ENCODE peak calls at places on chromosomes 3 and 15, in ten cellular contexts. K is left ventricle myocardium inferior, Q is stomach, T is GM12864, E is left lung, P is LNCaP clone FGC, U is GM12865, X is AG04450, H is breast epithelium, R is fibroblast of mammary gland. C is an unnamed sample.

GRCh38 chr3:191070762-191071365 is 128.2 kb upstream of the OSTN start:
- DNase-seq in K (no peak), Q (no peak), T (no peak), E (no peak), P (no peak), U (no peak), X (no peak), H (no peak), R (peak; percentile 47), C (no peak)

GRCh38 chr3:12980596-12981290 is 92.5 kb downstream of the IQSEC1 start:
- DNase-seq in K (no peak), Q (no peak), T (no peak), E (peak; percentile 29), P (no peak), U (no peak), X (no peak), H (no peak), R (no peak), C (no peak)

GRCh38 chr3:45551214-45552010 is 43.1 kb upstream of the LIMD1 start:
- DNase-seq in K (peak; percentile 80), Q (peak; percentile 33), T (no peak), E (peak; percentile 73), P (no peak), U (no peak), X (peak; percentile 97), H (no peak), R (peak; percentile 100), C (no peak)

GRCh38 chr3:195774917-195775316 is 36.8 kb downstream of the MUC4 start:
- DNase-seq in K (peak; percentile 56), Q (no peak), T (no peak), E (peak; percentile 73), P (peak; percentile 33), U (no peak), X (no peak), H (no peak), R (peak; percentile 51), C (no peak)

GRCh38 chr15:56052389-56053045 is 59.1 kb upstream of the NEDD4 start:
- DNase-seq in K (no peak), Q (no peak), T (no peak), E (no peak), P (no peak), U (peak; percentile 50), X (no peak), H (no peak), R (peak; percentile 62), C (peak; percentile 53)

GRCh38 chr3:188211476-188211875 is 57.5 kb downstream of the LPP start:
- DNase-seq in K (no peak), Q (no peak), T (no peak), E (no peak), P (no peak), U (no peak), X (no peak), H (no peak), R (peak; percentile 63), C (no peak)

GRCh38 chr15:61383421-61383820 is 154.3 kb upstream of the RORA start:
- DNase-seq in K (no peak), Q (no peak), T (no peak), E (no peak), P (no peak), U (no peak), X (no peak), H (no peak), R (peak; percentile 97), C (no peak)

GRCh38 chr3:112489674-112490479 is 9.4 kb downstream of the BTLA start:
- DNase-seq in K (no peak), Q (no peak), T (no peak), E (no peak), P (no peak), U (peak; percentile 80), X (no peak), H (no peak), R (no peak), C (no peak)

GRCh38 chr15:52085289-52085688 is 27.3 kb downstream of the BCL2L10 start:
- DNase-seq in K (no peak), Q (no peak), T (no peak), E (no peak), P (no peak), U (no peak), X (no peak), H (no peak), R (no peak), C (no peak)

GRCh38 chr3:13235079-13235478 is 161.8 kb upstream of the IQSEC1 start:
- DNase-seq in K (no peak), Q (no peak), T (no peak), E (peak; percentile 59), P (no peak), U (peak; percentile 25), X (no peak), H (no peak), R (no peak), C (no peak)

DNA sequence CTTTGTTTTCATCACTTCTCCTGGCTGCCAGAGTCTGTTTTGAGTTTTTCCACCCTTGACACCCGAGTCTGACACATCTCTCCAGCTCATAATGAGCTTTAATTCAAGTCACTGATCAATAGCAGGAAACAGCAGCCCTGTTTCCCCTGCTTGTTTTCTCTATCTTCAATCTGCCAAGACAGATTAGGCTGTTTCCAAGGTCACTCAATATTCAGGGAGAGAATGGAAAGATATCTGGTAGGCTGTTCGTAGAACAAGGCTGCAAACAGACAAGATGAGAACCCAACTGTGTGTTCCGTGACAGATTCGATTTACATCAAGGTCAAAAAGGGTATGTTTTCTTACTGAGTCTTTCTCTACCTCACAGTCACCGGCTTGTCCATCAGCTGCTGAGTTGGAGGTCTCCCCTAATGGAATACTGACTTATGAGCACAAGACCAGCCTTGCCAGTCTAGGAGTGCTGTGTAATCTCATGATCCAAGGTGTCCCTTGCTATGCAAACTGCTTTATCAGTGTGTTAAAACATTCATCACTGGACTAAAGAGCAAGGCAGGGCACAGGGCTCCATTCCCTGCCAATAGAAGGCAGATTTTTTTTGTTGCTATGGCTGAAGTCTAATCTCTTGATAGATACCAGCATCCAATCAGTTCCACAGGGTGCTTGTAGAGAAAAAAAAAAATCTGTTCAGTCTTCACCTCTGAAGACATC is 187.9 kb upstream of the LMCD1 start:
- DNase-seq in K (no peak), Q (peak; percentile 47), T (no peak), E (no peak), P (no peak), U (no peak), X (no peak), H (no peak), R (no peak), C (no peak)
- TF ChIP-seq CTCF in K (no peak), Q (no peak), T (no peak), E (no peak), P (no peak), U (no peak), X (no peak), H (no peak), R (no peak), C (no peak)

DNA sequence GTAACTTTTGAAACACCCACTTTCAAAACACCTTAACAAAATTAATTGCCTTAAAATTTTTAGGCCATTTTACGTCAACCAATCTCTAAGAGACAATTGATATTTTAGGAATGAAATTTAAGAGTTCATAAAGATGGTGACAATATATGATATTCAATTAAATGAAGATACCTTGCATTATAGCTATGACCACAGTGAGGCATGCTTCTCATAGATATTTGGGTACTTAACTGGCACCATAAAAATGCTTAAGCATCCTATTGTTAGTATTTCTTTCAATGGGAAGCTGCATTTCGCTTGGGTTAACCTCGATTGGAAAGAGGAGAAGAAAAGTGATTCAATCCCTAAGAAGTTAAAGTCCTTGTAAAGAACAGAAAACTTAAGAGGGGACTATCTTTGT is 209.0 kb downstream of the GAP43 start:
- DNase-seq in K (no peak), Q (no peak), T (no peak), E (no peak), P (no peak), U (no peak), X (no peak), H (no peak), R (no peak), C (no peak)
- TF ChIP-seq CTCF in K (no peak), Q (no peak), T (no peak), E (no peak), P (peak; percentile 52), U (no peak), X (no peak), H (no peak), R (no peak), C (no peak)

DNA sequence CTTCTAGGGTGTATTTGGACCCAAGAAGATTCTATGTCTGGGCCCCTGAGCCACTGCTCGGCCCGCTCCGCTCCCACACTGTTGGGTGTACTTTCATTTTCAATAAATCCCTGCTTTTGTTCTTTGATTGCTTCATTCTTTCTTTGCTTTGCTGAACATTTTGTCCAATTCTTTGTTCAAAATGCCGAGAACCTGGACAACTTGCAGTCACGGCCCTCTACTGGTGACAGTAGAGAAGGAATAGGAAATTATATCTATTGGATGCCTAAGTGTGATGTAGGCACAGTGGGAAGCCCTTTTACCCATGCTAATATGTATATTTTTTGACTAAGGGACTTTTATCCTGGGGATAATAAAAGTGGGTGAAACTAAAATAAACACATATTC is 340.8 kb downstream of the LRRC3B start:
- DNase-seq in K (no peak), Q (no peak), T (no peak), E (no peak), P (no peak), U (no peak), X (no peak), H (no peak), R (no peak), C (no peak)
- TF ChIP-seq CTCF in K (peak; percentile 39), Q (no peak), T (no peak), E (no peak), P (peak; percentile 43), U (peak; percentile 2), X (no peak), H (no peak), R (no peak), C (peak; percentile 10)

GRCh38 chr3:150602426-150603089 is 563 bp upstream of the SELENOT start:
- DNase-seq in K (no peak), Q (no peak), T (no peak), E (no peak), P (no peak), U (no peak), X (no peak), H (no peak), R (no peak), C (no peak)

GRCh38 chr3:150603090-150603887 is at the start of gene SELENOT:
- DNase-seq in K (peak; percentile 94), Q (peak; percentile 96), T (peak; percentile 90), E (peak; percentile 98), P (peak; percentile 89), U (peak; percentile 98), X (peak; percentile 92), H (peak; percentile 92), R (peak; percentile 96), C (peak; percentile 94)

GRCh38 chr3:150594150-150594549 is 9.0 kb upstream of the SELENOT start:
- DNase-seq in K (no peak), Q (no peak), T (no peak), E (no peak), P (no peak), U (no peak), X (no peak), H (no peak), R (no peak), C (no peak)

GRCh38 chr3:150599611-150600297 is 3.4 kb upstream of the SELENOT start:
- DNase-seq in K (no peak), Q (no peak), T (no peak), E (no peak), P (no peak), U (peak; percentile 61), X (no peak), H (no peak), R (peak; percentile 78), C (peak; percentile 30)

DNA sequence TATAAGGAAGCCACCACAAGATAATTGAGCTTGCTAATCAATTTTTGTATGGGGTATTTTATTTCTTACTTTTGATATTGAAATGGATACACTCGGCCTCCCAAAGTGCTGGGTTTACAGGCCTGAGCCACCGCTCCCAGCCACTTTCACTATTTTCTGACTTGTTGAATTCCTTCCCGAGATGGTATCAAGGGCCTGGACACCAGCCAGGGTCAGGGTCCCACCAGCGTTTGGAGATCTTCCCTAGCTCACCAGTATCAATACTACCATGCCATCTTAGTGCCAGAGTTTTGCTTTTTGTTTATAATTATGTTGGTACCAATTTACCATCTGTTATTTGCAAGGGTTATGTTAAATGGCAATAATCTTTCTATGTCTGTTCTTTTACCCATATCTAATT is 5.5 kb upstream of the SELENOT start:
- DNase-seq in K (no peak), Q (no peak), T (no peak), E (no peak), P (no peak), U (no peak), X (no peak), H (no peak), R (no peak), C (no peak)
- TF ChIP-seq CTCF in K (no peak), Q (no peak), T (no peak), E (no peak), P (no peak), U (no peak), X (no peak), H (no peak), R (no peak), C (no peak)

C was measured in GM10248.